ENCODE peak calls at places on chromosomes 7 and 10, in nine cellular contexts. One of them, this sample, is unnamed.

GRCh38 chr7:40204581-40204980 is 69.8 kb downstream of the SUGCT start:
- DNase-seq in GM23338: no peak
- DNase-seq in PC-3: no peak
- DNase-seq in HCT116: no peak
- DNase-seq in GM23248: no peak
- DNase-seq in OCI-LY7: no peak
- DNase-seq in neural progenitor cell: no peak
- DNase-seq in SK-N-SH: no peak
- DNase-seq in hepatocyte: no peak
- DNase-seq in this sample: no peak

GRCh38 chr7:69738396-69738889 is 140.2 kb downstream of the AUTS2 start:
- DNase-seq in GM23338: peak
- DNase-seq in PC-3: no peak
- DNase-seq in HCT116: no peak
- DNase-seq in GM23248: no peak
- DNase-seq in OCI-LY7: peak
- DNase-seq in neural progenitor cell: peak
- DNase-seq in SK-N-SH: no peak
- DNase-seq in hepatocyte: peak
- DNase-seq in this sample: peak

GRCh38 chr7:29485376-29486190 is 78.1 kb upstream of the PRR15 start:
- DNase-seq in GM23338: no peak
- DNase-seq in PC-3: no peak
- DNase-seq in HCT116: no peak
- DNase-seq in GM23248: no peak
- DNase-seq in OCI-LY7: no peak
- DNase-seq in neural progenitor cell: no peak
- DNase-seq in SK-N-SH: peak
- DNase-seq in hepatocyte: no peak
- DNase-seq in this sample: no peak

GRCh38 chr10:72899545-72899944 is 6.0 kb downstream of the OIT3 start:
- DNase-seq in GM23338: no peak
- DNase-seq in PC-3: no peak
- DNase-seq in HCT116: no peak
- DNase-seq in GM23248: no peak
- DNase-seq in OCI-LY7: no peak
- DNase-seq in neural progenitor cell: no peak
- DNase-seq in SK-N-SH: no peak
- DNase-seq in hepatocyte: no peak
- DNase-seq in this sample: no peak

GRCh38 chr10:104274762-104275721 is 6.1 kb downstream of the GSTO2 start:
- DNase-seq in GM23338: peak
- DNase-seq in PC-3: peak
- DNase-seq in HCT116: peak
- DNase-seq in GM23248: peak
- DNase-seq in OCI-LY7: peak
- DNase-seq in neural progenitor cell: peak
- DNase-seq in SK-N-SH: peak
- DNase-seq in hepatocyte: peak
- DNase-seq in this sample: peak

GRCh38 chr10:49080071-49080470 is 35.3 kb downstream of the VSTM4 start:
- DNase-seq in GM23338: no peak
- DNase-seq in PC-3: no peak
- DNase-seq in HCT116: no peak
- DNase-seq in GM23248: peak
- DNase-seq in OCI-LY7: no peak
- DNase-seq in neural progenitor cell: no peak
- DNase-seq in SK-N-SH: no peak
- DNase-seq in hepatocyte: peak
- DNase-seq in this sample: peak

GRCh38 chr10:20405050-20405449 is 492.1 kb downstream of the NEBL start:
- DNase-seq in GM23338: no peak
- DNase-seq in PC-3: no peak
- DNase-seq in HCT116: no peak
- DNase-seq in GM23248: no peak
- DNase-seq in OCI-LY7: no peak
- DNase-seq in neural progenitor cell: no peak
- DNase-seq in SK-N-SH: no peak
- DNase-seq in hepatocyte: no peak
- DNase-seq in this sample: no peak

GRCh38 chr10:101038486-101038885 is 7.5 kb downstream of the SFXN3 start:
- DNase-seq in GM23338: peak
- DNase-seq in PC-3: no peak
- DNase-seq in HCT116: no peak
- DNase-seq in GM23248: no peak
- DNase-seq in OCI-LY7: no peak
- DNase-seq in neural progenitor cell: no peak
- DNase-seq in SK-N-SH: no peak
- DNase-seq in hepatocyte: no peak
- DNase-seq in this sample: no peak

GRCh38 chr10:21078410-21079329 is 181.6 kb upstream of the NEBL start:
- DNase-seq in GM23338: peak
- DNase-seq in PC-3: peak
- DNase-seq in HCT116: peak
- DNase-seq in GM23248: peak
- DNase-seq in OCI-LY7: peak
- DNase-seq in neural progenitor cell: peak
- DNase-seq in SK-N-SH: peak
- DNase-seq in hepatocyte: peak
- DNase-seq in this sample: peak

GRCh38 chr7:110676785-110677184 is 414.1 kb upstream of the LRRN3 start:
- DNase-seq in GM23338: no peak
- DNase-seq in PC-3: no peak
- DNase-seq in HCT116: no peak
- DNase-seq in GM23248: no peak
- DNase-seq in OCI-LY7: no peak
- DNase-seq in neural progenitor cell: no peak
- DNase-seq in SK-N-SH: no peak
- DNase-seq in hepatocyte: peak
- DNase-seq in this sample: no peak

GRCh38 chr10:128078136-128078969 is 47.9 kb downstream of the MKI67 start:
- DNase-seq in GM23338: peak
- DNase-seq in PC-3: peak
- DNase-seq in HCT116: peak
- DNase-seq in GM23248: peak
- DNase-seq in OCI-LY7: peak
- DNase-seq in neural progenitor cell: peak
- DNase-seq in SK-N-SH: peak
- DNase-seq in hepatocyte: peak
- DNase-seq in this sample: peak

GRCh38 chr7:112939589-112940313 is 146.9 kb downstream of the GPR85 start:
- DNase-seq in GM23338: peak
- DNase-seq in PC-3: peak
- DNase-seq in HCT116: peak
- DNase-seq in GM23248: peak
- DNase-seq in OCI-LY7: peak
- DNase-seq in neural progenitor cell: peak
- DNase-seq in SK-N-SH: peak
- DNase-seq in hepatocyte: peak
- DNase-seq in this sample: peak

GRCh38 chr7:86644282-86645173 is 819 bp downstream of the GRM3 start:
- DNase-seq in GM23338: peak
- DNase-seq in PC-3: no peak
- DNase-seq in HCT116: no peak
- DNase-seq in GM23248: no peak
- DNase-seq in OCI-LY7: no peak
- DNase-seq in neural progenitor cell: peak
- DNase-seq in SK-N-SH: peak
- DNase-seq in hepatocyte: no peak
- DNase-seq in this sample: no peak

GRCh38 chr10:43648083-43648391 is 644 bp downstream of the ZNF32 start:
- DNase-seq in GM23338: no peak
- DNase-seq in PC-3: no peak
- DNase-seq in HCT116: no peak
- DNase-seq in GM23248: no peak
- DNase-seq in OCI-LY7: no peak
- DNase-seq in neural progenitor cell: no peak
- DNase-seq in SK-N-SH: no peak
- DNase-seq in hepatocyte: no peak
- DNase-seq in this sample: no peak

GRCh38 chr7:46707973-46708372 is 786.9 kb upstream of the IGFBP3 start:
- DNase-seq in GM23338: peak
- DNase-seq in PC-3: no peak
- DNase-seq in HCT116: no peak
- DNase-seq in GM23248: no peak
- DNase-seq in OCI-LY7: no peak
- DNase-seq in neural progenitor cell: peak
- DNase-seq in SK-N-SH: no peak
- DNase-seq in hepatocyte: no peak
- DNase-seq in this sample: no peak

DNA sequence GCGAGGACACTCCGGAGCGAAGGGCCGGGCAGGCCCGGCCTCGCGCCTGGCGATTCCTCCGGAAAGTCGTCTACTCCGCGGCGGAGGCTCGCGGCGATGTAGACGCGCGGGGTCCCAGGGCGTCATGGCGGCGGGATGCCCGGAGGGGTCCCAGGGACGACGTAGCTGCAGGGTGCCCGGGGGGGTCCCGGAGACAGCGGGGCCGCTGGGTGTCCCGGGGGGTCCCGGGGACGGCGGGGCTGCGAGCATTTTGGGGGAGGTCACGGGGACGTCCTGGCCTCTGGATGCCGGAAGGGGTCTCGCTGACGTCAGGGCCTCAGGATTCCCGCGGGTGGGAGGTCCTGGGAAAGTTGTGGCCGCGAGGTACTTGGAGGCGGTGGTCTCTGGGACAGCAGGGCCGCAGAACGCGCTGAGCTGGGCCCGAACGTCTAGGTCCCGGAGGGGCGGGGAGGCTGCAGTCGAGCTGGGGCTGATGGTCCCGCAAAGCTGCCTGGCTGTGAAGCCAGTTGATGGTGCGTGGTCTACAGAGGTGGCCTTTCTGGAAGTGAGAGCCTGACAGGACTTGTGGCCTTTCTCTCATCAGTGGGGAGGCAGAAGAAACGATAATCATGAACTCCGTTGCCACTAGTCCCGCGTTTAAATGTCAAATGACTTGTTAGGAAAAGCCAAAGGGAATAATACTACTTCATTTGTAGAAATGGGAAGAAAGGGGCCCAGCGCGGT is 637 bp downstream of the HSPA14 start:
- DNase-seq in GM23338: peak
- DNase-seq in PC-3: no peak
- DNase-seq in HCT116: no peak
- DNase-seq in GM23248: peak
- DNase-seq in OCI-LY7: peak
- DNase-seq in neural progenitor cell: peak
- DNase-seq in SK-N-SH: peak
- DNase-seq in hepatocyte: peak
- DNase-seq in this sample: peak
- TF ChIP-seq EZH2phosphoT487 in GM23338: no peak
- TF ChIP-seq EZH2phosphoT487 in PC-3: no peak
- TF ChIP-seq EZH2phosphoT487 in HCT116: no peak
- TF ChIP-seq EZH2phosphoT487 in GM23248: no peak
- TF ChIP-seq EZH2phosphoT487 in OCI-LY7: no peak
- TF ChIP-seq EZH2phosphoT487 in neural progenitor cell: no peak
- TF ChIP-seq EZH2phosphoT487 in SK-N-SH: no peak
- TF ChIP-seq EZH2phosphoT487 in hepatocyte: no peak
- TF ChIP-seq EZH2phosphoT487 in this sample: no peak

DNA sequence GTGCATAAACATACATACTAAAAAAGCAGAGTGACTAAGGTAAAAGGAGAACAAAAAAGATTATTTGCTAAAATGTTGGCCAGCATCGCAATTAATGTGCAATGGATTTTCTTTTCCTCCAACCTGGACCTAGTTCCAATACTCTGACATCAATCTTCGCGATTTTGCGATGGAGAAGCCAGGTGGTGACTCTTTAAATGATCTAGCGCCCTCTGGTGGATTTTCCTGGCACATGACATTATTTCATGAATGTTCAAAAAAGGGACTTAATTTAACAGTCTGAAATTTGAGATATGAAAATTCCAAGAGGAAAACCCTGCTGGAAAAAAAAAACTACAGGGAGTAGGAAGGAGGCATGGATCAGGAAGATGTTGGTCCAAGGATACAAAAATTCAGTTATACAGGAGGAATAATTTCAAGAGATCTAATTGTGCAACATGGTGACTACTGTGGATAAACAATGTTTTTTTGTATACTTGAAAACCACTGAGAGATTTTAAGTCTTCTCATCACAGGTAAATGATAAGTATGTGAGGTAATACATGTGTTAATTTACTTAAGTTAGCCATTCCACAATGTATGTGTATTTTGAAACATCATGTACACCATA is 4.3 kb upstream of the KCNMA1 start:
- DNase-seq in GM23338: peak
- DNase-seq in PC-3: peak
- DNase-seq in HCT116: peak
- DNase-seq in GM23248: peak
- DNase-seq in OCI-LY7: peak
- DNase-seq in neural progenitor cell: peak
- DNase-seq in SK-N-SH: peak
- DNase-seq in hepatocyte: peak
- DNase-seq in this sample: peak
- H3K4me2 ChIP-seq in GM23338: no peak
- H3K4me2 ChIP-seq in PC-3: peak
- H3K4me2 ChIP-seq in HCT116: no peak
- H3K4me2 ChIP-seq in GM23248: peak
- H3K4me2 ChIP-seq in OCI-LY7: no peak
- H3K4me2 ChIP-seq in neural progenitor cell: no peak
- H3K4me2 ChIP-seq in SK-N-SH: no peak
- H3K4me2 ChIP-seq in hepatocyte: no peak
- H3K4me2 ChIP-seq in this sample: peak

DNA sequence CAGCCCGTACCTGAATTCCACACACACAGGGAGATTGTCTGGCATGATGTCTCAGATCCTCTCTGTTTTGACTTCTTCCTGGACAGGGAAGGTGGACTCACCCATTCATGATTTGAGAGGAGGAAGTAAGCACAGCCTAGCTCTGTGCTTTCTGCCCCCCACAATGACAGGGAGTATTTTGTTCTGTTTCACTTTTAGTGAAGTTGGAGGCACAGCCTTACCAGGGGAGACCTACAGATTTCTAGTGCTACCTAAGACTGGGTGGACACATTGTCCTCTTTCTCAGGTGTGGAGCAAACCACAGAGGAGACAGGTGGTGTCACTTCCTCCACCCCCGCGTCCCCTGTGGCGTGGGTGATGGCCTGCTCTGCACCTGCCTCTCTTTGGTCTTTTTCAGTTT is 408.6 kb upstream of the PFKP start:
- DNase-seq in GM23338: no peak
- DNase-seq in PC-3: no peak
- DNase-seq in HCT116: no peak
- DNase-seq in GM23248: no peak
- DNase-seq in OCI-LY7: peak
- DNase-seq in neural progenitor cell: no peak
- DNase-seq in SK-N-SH: no peak
- DNase-seq in hepatocyte: no peak
- DNase-seq in this sample: no peak
- TF ChIP-seq EZH2phosphoT487 in GM23338: no peak
- TF ChIP-seq EZH2phosphoT487 in PC-3: no peak
- TF ChIP-seq EZH2phosphoT487 in HCT116: no peak
- TF ChIP-seq EZH2phosphoT487 in GM23248: no peak
- TF ChIP-seq EZH2phosphoT487 in OCI-LY7: no peak
- TF ChIP-seq EZH2phosphoT487 in neural progenitor cell: no peak
- TF ChIP-seq EZH2phosphoT487 in SK-N-SH: no peak
- TF ChIP-seq EZH2phosphoT487 in hepatocyte: no peak
- TF ChIP-seq EZH2phosphoT487 in this sample: no peak

DNA sequence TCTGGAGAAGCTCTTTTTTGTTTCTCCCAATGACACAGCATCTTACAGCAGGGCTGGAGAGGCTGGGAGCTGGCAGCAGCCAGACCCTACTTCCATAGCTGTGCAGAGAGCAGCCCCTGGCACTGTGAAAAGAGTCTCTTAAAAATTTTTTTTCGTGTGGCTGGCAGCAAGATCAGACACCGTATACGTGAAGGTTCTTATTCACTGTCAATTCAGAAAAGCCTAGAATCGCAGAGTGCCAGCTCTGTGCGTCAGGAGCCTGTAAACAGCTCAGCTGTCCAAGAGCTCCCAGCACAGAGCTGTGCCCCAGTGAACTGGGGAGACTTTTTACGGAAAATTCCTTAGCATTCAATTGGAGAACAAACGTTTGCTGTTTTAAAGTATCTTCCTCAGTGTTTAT is 6.5 kb downstream of the BAG3 start:
- DNase-seq in GM23338: no peak
- DNase-seq in PC-3: peak
- DNase-seq in HCT116: no peak
- DNase-seq in GM23248: peak
- DNase-seq in OCI-LY7: no peak
- DNase-seq in neural progenitor cell: no peak
- DNase-seq in SK-N-SH: no peak
- DNase-seq in hepatocyte: peak
- DNase-seq in this sample: no peak
- H3K4me2 ChIP-seq in GM23338: no peak
- H3K4me2 ChIP-seq in PC-3: peak
- H3K4me2 ChIP-seq in HCT116: peak
- H3K4me2 ChIP-seq in GM23248: peak
- H3K4me2 ChIP-seq in OCI-LY7: no peak
- H3K4me2 ChIP-seq in neural progenitor cell: peak
- H3K4me2 ChIP-seq in SK-N-SH: peak
- H3K4me2 ChIP-seq in hepatocyte: peak
- H3K4me2 ChIP-seq in this sample: no peak